ENCODE peak calls at places on chromosomes 4 and X, in seven cellular contexts. G is astrocyte of the spinal cord, U is heart right ventricle, T is psoas muscle, C is mucosa of descending colon, B is HFF-Myc, K is RWPE1. F is an unnamed sample.

GRCh38 chrX:11137543-11138139 is 26.5 kb downstream of the HCCS start:
- DNase-seq in U (no peak), C (no peak), G (peak; percentile 56), K (no peak), T (no peak), B (peak; percentile 12), F (no peak)

GRCh38 chr4:2305766-2306501 is 44.0 kb upstream of the MXD4 start:
- DNase-seq in U (no peak), B (no peak), K (no peak), C (peak; percentile 31), T (no peak), G (no peak), F (no peak)

GRCh38 chr4:38512840-38513239 is 151.2 kb upstream of the KLF3 start:
- DNase-seq in C (no peak), G (no peak), K (no peak), B (no peak), T (no peak), U (no peak), F (no peak)

GRCh38 chr4:53361451-53361850 is 4.4 kb downstream of the SCFD2 start:
- DNase-seq in T (no peak), U (no peak), B (no peak), G (no peak), K (no peak), C (no peak), F (no peak)

GRCh38 chr4:23770011-23770410 is 119.8 kb downstream of the PPARGC1A start:
- DNase-seq in K (no peak), C (no peak), U (no peak), T (no peak), G (peak; percentile 22), B (no peak), F (no peak)

GRCh38 chrX:107506596-107507031 is 57.2 kb downstream of the FRMPD3 start:
- DNase-seq in B (no peak), C (no peak), G (no peak), T (no peak), K (no peak), U (no peak), F (peak; percentile 32)

GRCh38 chr4:61202100-61202637 is 2.0 kb downstream of the ADGRL3 start:
- DNase-seq in C (no peak), T (no peak), G (peak; percentile 8), B (no peak), K (peak; percentile 9), U (no peak), F (peak; percentile 47)

GRCh38 chr4:12439633-12440305 is 1011.1 kb upstream of the HS3ST1 start:
- DNase-seq in B (no peak), T (no peak), C (no peak), G (no peak), K (peak; percentile 6), U (no peak), F (no peak)

GRCh38 chr4:69497081-69497480 is 1.4 kb upstream of the UGT2B4 start:
- DNase-seq in K (no peak), U (no peak), C (no peak), G (peak; percentile 83), B (no peak), T (no peak), F (no peak)

GRCh38 chr4:124753941-124754581 is 41.5 kb upstream of the ANKRD50 start:
- DNase-seq in T (no peak), U (no peak), B (no peak), K (no peak), G (no peak), C (no peak), F (no peak)

GRCh38 chrX:129979207-129979920 is 3.1 kb upstream of the BCORL1 start:
- DNase-seq in T (no peak), K (no peak), C (peak; percentile 39), G (no peak), U (peak; percentile 3), B (no peak), F (peak; percentile 26)

GRCh38 chr4:119536572-119537528 is 91.8 kb downstream of the PDE5A start:
- DNase-seq in K (no peak), U (no peak), T (no peak), C (no peak), G (peak; percentile 62), B (no peak), F (no peak)

GRCh38 chr4:108774809-108775530 is 12.1 kb upstream of the ETNPPL start:
- DNase-seq in T (peak; percentile 22), G (no peak), K (no peak), U (peak; percentile 57), C (no peak), B (no peak), F (no peak)

GRCh38 chr4:165873298-165874071 is 448 bp downstream of the TLL1 start:
- DNase-seq in K (peak; percentile 45), T (peak; percentile 33), G (peak; percentile 14), C (peak; percentile 24), B (no peak), U (peak; percentile 13), F (peak; percentile 69)

GRCh38 chr4:166195101-166195500 is 322.1 kb downstream of the TLL1 start:
- DNase-seq in C (no peak), G (no peak), B (no peak), U (no peak), K (no peak), T (no peak), F (no peak)

GRCh38 chr4:168177546-168178149 is 85.3 kb downstream of the ANXA10 start:
- DNase-seq in U (no peak), G (no peak), C (no peak), T (no peak), K (no peak), B (no peak), F (no peak)

GRCh38 chr4:99471349-99471748 is 36.2 kb upstream of the ADH7 start:
- DNase-seq in G (no peak), C (no peak), B (no peak), T (no peak), K (no peak), U (no peak), F (no peak)

GRCh38 chrX:48917139-48917980 is 1.5 kb downstream of the PIM2 start:
- DNase-seq in C (peak; percentile 92), U (peak; percentile 86), B (peak; percentile 67), K (peak; percentile 82), T (peak; percentile 87), G (peak; percentile 90), F (peak; percentile 92)

GRCh38 chrX:44705817-44706551 is 137.8 kb upstream of the DUSP21 start:
- DNase-seq in U (no peak), G (no peak), K (no peak), B (peak; percentile 0), C (no peak), T (no peak), F (peak; percentile 5)

GRCh38 chr4:184806711-184807110 is 19.1 kb downstream of the ACSL1 start:
- DNase-seq in B (no peak), C (no peak), K (no peak), G (no peak), T (no peak), U (no peak), F (no peak)

GRCh38 chr4:139492429-139492828 is 38.5 kb downstream of the RAB33B start:
- DNase-seq in G (no peak), B (no peak), U (no peak), T (no peak), K (no peak), C (no peak), F (no peak)

GRCh38 chr4:37609621-37610020 is 76.6 kb downstream of the RELL1 start:
- DNase-seq in G (no peak), B (no peak), T (no peak), K (no peak), C (no peak), U (no peak), F (no peak)

GRCh38 chrX:64205441-64205734 is at the start of gene AMER1:
- DNase-seq in B (no peak), G (no peak), T (no peak), K (no peak), C (no peak), U (peak; percentile 15), F (no peak)

GRCh38 chr4:138007572-138007971 is 234.6 kb downstream of the SLC7A11 start:
- DNase-seq in C (no peak), T (no peak), U (no peak), G (peak; percentile 5), B (no peak), K (no peak), F (no peak)
- TF ChIP-seq CTCF in C (no peak), T (no peak), U (no peak), G (peak; percentile 31), B (peak; percentile 16), K (no peak), F (peak; percentile 26)

GRCh38 chr4:110005461-110006056 is 92.9 kb downstream of the EGF start:
- DNase-seq in K (peak; percentile 74), B (peak; percentile 54), T (no peak), U (no peak), C (no peak), G (peak; percentile 67), F (no peak)
- TF ChIP-seq CTCF in K (peak; percentile 82), B (peak; percentile 53), T (peak; percentile 57), U (peak; percentile 76), C (peak; percentile 20), G (peak; percentile 67), F (peak; percentile 67)

GRCh38 chrX:34918856-34919255 is 23.7 kb upstream of the FAM47B start:
- DNase-seq in U (peak; percentile 4), T (no peak), G (peak; percentile 67), K (peak; percentile 10), C (no peak), B (peak; percentile 32), F (peak; percentile 8)
- TF ChIP-seq CTCF in U (peak; percentile 34), T (peak; percentile 21), G (peak; percentile 51), K (no peak), C (no peak), B (peak; percentile 53), F (peak; percentile 48)

DNA sequence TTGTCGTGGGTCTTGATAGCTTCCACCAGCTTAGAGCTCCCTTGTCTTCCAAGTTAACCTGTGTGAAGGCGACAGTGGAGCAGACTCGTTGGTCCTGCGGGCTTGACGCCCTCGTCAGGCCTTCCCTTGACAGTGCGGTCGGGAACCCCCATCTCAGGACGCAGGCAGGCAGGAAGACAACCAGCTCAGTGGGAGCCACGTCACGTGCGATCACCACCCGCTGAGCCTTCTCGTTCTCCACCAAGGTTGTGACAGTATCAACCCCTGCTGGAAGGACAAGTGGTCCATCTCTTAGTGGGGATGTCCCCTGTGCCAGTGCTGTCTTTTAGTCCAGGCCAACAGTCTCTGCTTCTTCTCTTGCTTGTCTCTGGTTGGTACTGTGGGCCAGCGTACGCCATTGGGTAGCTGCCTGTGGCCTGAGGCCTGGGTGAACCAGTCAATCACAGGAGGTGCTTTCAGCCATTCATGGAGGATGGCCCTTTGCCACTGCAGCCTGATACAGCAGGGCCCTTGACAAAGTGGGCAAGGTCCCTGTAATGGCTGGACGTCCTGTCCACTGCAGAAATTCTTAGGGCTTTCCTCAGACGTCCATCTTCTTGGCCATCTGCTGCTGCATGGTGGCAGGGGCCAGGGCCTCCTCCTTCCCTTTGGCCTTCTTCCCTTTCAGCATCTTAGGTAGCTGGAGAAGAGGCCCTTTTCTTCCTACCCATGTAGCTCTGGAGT is 31.4 kb downstream of the RGS12 start:
- DNase-seq in B (no peak), C (peak; percentile 14), K (no peak), U (no peak), T (no peak), G (no peak), F (no peak)
- TF ChIP-seq CTCF in B (no peak), C (no peak), K (no peak), U (no peak), T (no peak), G (no peak), F (peak; percentile 8)

GRCh38 chrX:55142919-55143310 is 54.1 kb downstream of the PAGE2 start:
- DNase-seq in G (no peak), T (no peak), B (no peak), K (no peak), C (no peak), U (no peak), F (no peak)
- TF ChIP-seq CTCF in G (no peak), T (no peak), B (no peak), K (no peak), C (no peak), U (no peak), F (no peak)

F was measured in nephron progenitor cell.